ENCODE peak calls at places on chromosome 16, in seven cellular contexts. One of them, this sample, is unnamed.

GRCh38 chr16:31873556-31874353 is at the start of gene ZNF267:
- DNase-seq in stimulated activated CD8-positive, alpha-beta memory T cell treated with anti-CD3 and anti-CD28 coated beads, Interleukin-4, amount 100 ng/mL, for 24 hours: peak
- DNase-seq in GM13977: peak
- DNase-seq in skeletal muscle cell: peak
- DNase-seq in hypothalamus: peak
- DNase-seq in HFF-Myc: peak
- DNase-seq in H7: peak
- DNase-seq in this sample: no peak

GRCh38 chr16:17382514-17382913 is 88.2 kb downstream of the XYLT1 start:
- DNase-seq in stimulated activated CD8-positive, alpha-beta memory T cell treated with anti-CD3 and anti-CD28 coated beads, Interleukin-4, amount 100 ng/mL, for 24 hours: no peak
- DNase-seq in GM13977: no peak
- DNase-seq in skeletal muscle cell: no peak
- DNase-seq in hypothalamus: no peak
- DNase-seq in HFF-Myc: no peak
- DNase-seq in H7: no peak
- DNase-seq in this sample: no peak

GRCh38 chr16:54284931-54285413 is 1.6 kb downstream of the IRX3 start:
- DNase-seq in stimulated activated CD8-positive, alpha-beta memory T cell treated with anti-CD3 and anti-CD28 coated beads, Interleukin-4, amount 100 ng/mL, for 24 hours: no peak
- DNase-seq in GM13977: no peak
- DNase-seq in skeletal muscle cell: no peak
- DNase-seq in hypothalamus: no peak
- DNase-seq in HFF-Myc: no peak
- DNase-seq in H7: peak
- DNase-seq in this sample: no peak

GRCh38 chr16:79653337-79654000 is 52.9 kb upstream of the MAF start:
- DNase-seq in stimulated activated CD8-positive, alpha-beta memory T cell treated with anti-CD3 and anti-CD28 coated beads, Interleukin-4, amount 100 ng/mL, for 24 hours: no peak
- DNase-seq in GM13977: no peak
- DNase-seq in skeletal muscle cell: no peak
- DNase-seq in hypothalamus: no peak
- DNase-seq in HFF-Myc: no peak
- DNase-seq in H7: no peak
- DNase-seq in this sample: no peak

GRCh38 chr16:48335961-48336360 is 49.3 kb downstream of the SIAH1 start:
- DNase-seq in stimulated activated CD8-positive, alpha-beta memory T cell treated with anti-CD3 and anti-CD28 coated beads, Interleukin-4, amount 100 ng/mL, for 24 hours: no peak
- DNase-seq in GM13977: no peak
- DNase-seq in skeletal muscle cell: no peak
- DNase-seq in hypothalamus: no peak
- DNase-seq in HFF-Myc: no peak
- DNase-seq in H7: no peak
- DNase-seq in this sample: no peak

GRCh38 chr16:79415983-79416641 is 184.4 kb downstream of the MAF start:
- DNase-seq in stimulated activated CD8-positive, alpha-beta memory T cell treated with anti-CD3 and anti-CD28 coated beads, Interleukin-4, amount 100 ng/mL, for 24 hours: no peak
- DNase-seq in GM13977: no peak
- DNase-seq in skeletal muscle cell: no peak
- DNase-seq in hypothalamus: no peak
- DNase-seq in HFF-Myc: no peak
- DNase-seq in H7: no peak
- DNase-seq in this sample: no peak

GRCh38 chr16:27455700-27456099 is 53.7 kb downstream of the IL21R start:
- DNase-seq in stimulated activated CD8-positive, alpha-beta memory T cell treated with anti-CD3 and anti-CD28 coated beads, Interleukin-4, amount 100 ng/mL, for 24 hours: no peak
- DNase-seq in GM13977: no peak
- DNase-seq in skeletal muscle cell: no peak
- DNase-seq in hypothalamus: no peak
- DNase-seq in HFF-Myc: no peak
- DNase-seq in H7: no peak
- DNase-seq in this sample: no peak

GRCh38 chr16:24508614-24509013 is 30.8 kb upstream of the RBBP6 start:
- DNase-seq in stimulated activated CD8-positive, alpha-beta memory T cell treated with anti-CD3 and anti-CD28 coated beads, Interleukin-4, amount 100 ng/mL, for 24 hours: no peak
- DNase-seq in GM13977: no peak
- DNase-seq in skeletal muscle cell: peak
- DNase-seq in hypothalamus: no peak
- DNase-seq in HFF-Myc: no peak
- DNase-seq in H7: no peak
- DNase-seq in this sample: no peak

GRCh38 chr16:77183137-77183536 is 7.9 kb upstream of the MON1B start:
- DNase-seq in stimulated activated CD8-positive, alpha-beta memory T cell treated with anti-CD3 and anti-CD28 coated beads, Interleukin-4, amount 100 ng/mL, for 24 hours: no peak
- DNase-seq in GM13977: no peak
- DNase-seq in skeletal muscle cell: no peak
- DNase-seq in hypothalamus: no peak
- DNase-seq in HFF-Myc: no peak
- DNase-seq in H7: no peak
- DNase-seq in this sample: no peak

GRCh38 chr16:1979271-1980025 is 1.8 kb downstream of the NOXO1 start:
- DNase-seq in stimulated activated CD8-positive, alpha-beta memory T cell treated with anti-CD3 and anti-CD28 coated beads, Interleukin-4, amount 100 ng/mL, for 24 hours: no peak
- DNase-seq in GM13977: no peak
- DNase-seq in skeletal muscle cell: no peak
- DNase-seq in hypothalamus: no peak
- DNase-seq in HFF-Myc: no peak
- DNase-seq in H7: peak
- DNase-seq in this sample: no peak

GRCh38 chr16:2148714-2149629 is 547 bp downstream of the RAB26 start:
- DNase-seq in stimulated activated CD8-positive, alpha-beta memory T cell treated with anti-CD3 and anti-CD28 coated beads, Interleukin-4, amount 100 ng/mL, for 24 hours: no peak
- DNase-seq in GM13977: no peak
- DNase-seq in skeletal muscle cell: no peak
- DNase-seq in hypothalamus: no peak
- DNase-seq in HFF-Myc: no peak
- DNase-seq in H7: peak
- DNase-seq in this sample: no peak

GRCh38 chr16:65725156-65725845 is 603.4 kb upstream of the CDH11 start:
- DNase-seq in stimulated activated CD8-positive, alpha-beta memory T cell treated with anti-CD3 and anti-CD28 coated beads, Interleukin-4, amount 100 ng/mL, for 24 hours: no peak
- DNase-seq in GM13977: no peak
- DNase-seq in skeletal muscle cell: no peak
- DNase-seq in hypothalamus: no peak
- DNase-seq in HFF-Myc: no peak
- DNase-seq in H7: no peak
- DNase-seq in this sample: peak

GRCh38 chr16:86231321-86231995 is 278.9 kb upstream of the FOXF1 start:
- DNase-seq in stimulated activated CD8-positive, alpha-beta memory T cell treated with anti-CD3 and anti-CD28 coated beads, Interleukin-4, amount 100 ng/mL, for 24 hours: no peak
- DNase-seq in GM13977: no peak
- DNase-seq in skeletal muscle cell: no peak
- DNase-seq in hypothalamus: no peak
- DNase-seq in HFF-Myc: no peak
- DNase-seq in H7: no peak
- DNase-seq in this sample: no peak

This sample was measured in HS-27A.